ENCODE peak calls at places on chromosome 12, in eight cellular contexts. A is right lobe of liver; M is testis; Y is adipocyte; H is effector memory CD4-positive, alpha-beta T cell; W is AG04450; X is tibial artery; J is iPS DF 6.9. I is an unnamed sample.

GRCh38 chr12:6827982-6828670 is at the start of gene P3H3:
- DNase-seq in A (no peak), M (peak; percentile 43), Y (peak; percentile 73), H (no peak), W (no peak), X (no peak), J (no peak), I (no peak)

GRCh38 chr12:104183443-104183842 is 32.1 kb upstream of the TXNRD1 start:
- DNase-seq in A (no peak), M (no peak), Y (no peak), H (no peak), W (no peak), X (no peak), J (no peak), I (no peak)

GRCh38 chr12:55996715-55997534 is at the start of gene SUOX:
- DNase-seq in A (peak; percentile 99), M (peak; percentile 98), Y (peak; percentile 98), H (no peak), W (peak; percentile 94), X (peak; percentile 99), J (peak; percentile 91), I (peak; percentile 66)

GRCh38 chr12:112936264-112936663 is 2.0 kb upstream of the OAS3 start:
- DNase-seq in A (no peak), M (no peak), Y (no peak), H (no peak), W (no peak), X (no peak), J (no peak), I (peak; percentile 92)

GRCh38 chr12:47348206-47348605 is 268.4 kb upstream of the AMIGO2 start:
- DNase-seq in A (no peak), M (no peak), Y (no peak), H (no peak), W (no peak), X (no peak), J (no peak), I (no peak)

GRCh38 chr12:127760357-127760756 is 506.6 kb upstream of the TMEM132C start:
- DNase-seq in A (no peak), M (no peak), Y (no peak), H (no peak), W (no peak), X (no peak), J (no peak), I (no peak)

GRCh38 chr12:112574896-112575558 is 156.3 kb downstream of the PTPN11 start:
- DNase-seq in A (no peak), M (no peak), Y (no peak), H (no peak), W (no peak), X (no peak), J (no peak), I (no peak)

GRCh38 chr12:124811633-124812032 is 52.0 kb downstream of the SCARB1 start:
- DNase-seq in A (no peak), M (no peak), Y (no peak), H (no peak), W (no peak), X (no peak), J (no peak), I (no peak)

GRCh38 chr12:121751034-121751433 is 38.5 kb downstream of the TMEM120B start:
- DNase-seq in A (no peak), M (no peak), Y (no peak), H (peak; percentile 6), W (no peak), X (no peak), J (no peak), I (no peak)

GRCh38 chr12:121748218-121748570 is 35.6 kb downstream of the TMEM120B start:
- DNase-seq in A (no peak), M (no peak), Y (no peak), H (no peak), W (no peak), X (no peak), J (no peak), I (no peak)

GRCh38 chr12:121750507-121750955 is 38.0 kb downstream of the TMEM120B start:
- DNase-seq in A (no peak), M (no peak), Y (no peak), H (peak; percentile 2), W (no peak), X (no peak), J (no peak), I (no peak)

GRCh38 chr12:121749267-121749666 is 36.7 kb downstream of the TMEM120B start:
- DNase-seq in A (no peak), M (no peak), Y (no peak), H (no peak), W (no peak), X (no peak), J (no peak), I (no peak)

DNA sequence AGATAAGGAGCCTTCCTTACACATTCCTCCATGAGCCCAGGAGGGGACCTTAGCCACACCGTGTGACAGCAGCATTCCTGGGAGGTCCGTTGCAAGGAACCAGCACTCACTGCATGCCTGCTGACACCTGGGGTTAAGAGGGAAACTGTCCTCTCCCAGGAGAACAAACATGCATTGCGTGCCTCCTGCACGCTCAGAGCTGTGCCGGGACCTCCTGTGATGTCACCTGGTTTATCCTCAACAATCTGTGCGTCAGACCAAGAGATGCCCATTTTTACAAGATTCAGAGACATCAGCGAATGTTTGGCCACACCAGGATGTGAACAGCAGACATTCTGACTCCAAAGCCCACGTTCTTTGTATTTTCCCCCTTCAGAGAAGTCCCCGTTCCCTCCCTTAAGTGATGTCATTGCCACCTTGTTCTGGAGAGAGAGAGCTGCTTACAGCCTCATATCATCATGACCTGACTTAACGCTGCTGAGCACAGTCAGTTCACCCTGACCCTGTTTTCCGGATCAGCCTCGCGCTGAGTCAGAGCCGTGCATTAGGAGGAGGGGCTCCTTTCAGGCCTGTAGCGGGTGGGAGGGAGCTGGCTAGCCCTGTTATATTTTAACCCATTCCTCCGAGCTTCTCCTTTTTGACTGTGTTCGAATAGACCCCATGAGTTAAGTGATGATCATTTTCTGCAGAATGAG is 36.2 kb downstream of the TMEM120B start:
- DNase-seq in A (no peak), M (peak; percentile 37), Y (peak; percentile 65), H (no peak), W (peak; percentile 71), X (no peak), J (no peak), I (no peak)
- H3K4me3 ChIP-seq in A (no peak overlapping the region), M (no peak overlapping the region), Y (no peak overlapping the region), H (no peak overlapping the region), W (no peak overlapping the region), X (no peak overlapping the region), J (no peak overlapping the region), I (no peak overlapping the region)

DNA sequence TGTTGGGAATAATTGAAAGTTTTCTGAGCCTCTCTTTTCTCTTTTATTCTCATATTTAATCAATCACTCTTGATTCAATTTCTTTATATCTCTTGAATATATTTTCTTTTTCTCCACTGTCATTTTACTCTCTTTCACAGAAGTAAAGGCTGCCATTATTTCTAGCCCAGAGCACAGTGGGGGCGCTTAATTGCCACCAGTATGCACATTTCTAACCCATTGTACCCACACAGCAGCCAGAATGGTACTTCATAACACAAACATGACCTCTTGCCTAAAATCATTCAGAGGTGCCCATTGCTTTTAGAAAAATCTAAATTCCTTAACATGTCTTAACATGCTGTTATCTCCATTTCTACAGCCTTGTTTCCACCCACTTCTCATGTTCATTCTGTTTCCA is 190.2 kb upstream of the LMO3 start:
- DNase-seq in A (no peak), M (no peak), Y (no peak), H (no peak), W (no peak), X (no peak), J (no peak), I (no peak)
- H3K9me3 ChIP-seq in A (no peaks in the 10 kb centered on the region), M (no peaks in the 10 kb centered on the region), Y (no peaks in the 10 kb centered on the region), H (no peaks in the 10 kb centered on the region), W (no peaks in the 10 kb centered on the region), X (no peaks in the 10 kb centered on the region), J (no peaks in the 10 kb centered on the region), I (no peaks in the 10 kb centered on the region)

DNA sequence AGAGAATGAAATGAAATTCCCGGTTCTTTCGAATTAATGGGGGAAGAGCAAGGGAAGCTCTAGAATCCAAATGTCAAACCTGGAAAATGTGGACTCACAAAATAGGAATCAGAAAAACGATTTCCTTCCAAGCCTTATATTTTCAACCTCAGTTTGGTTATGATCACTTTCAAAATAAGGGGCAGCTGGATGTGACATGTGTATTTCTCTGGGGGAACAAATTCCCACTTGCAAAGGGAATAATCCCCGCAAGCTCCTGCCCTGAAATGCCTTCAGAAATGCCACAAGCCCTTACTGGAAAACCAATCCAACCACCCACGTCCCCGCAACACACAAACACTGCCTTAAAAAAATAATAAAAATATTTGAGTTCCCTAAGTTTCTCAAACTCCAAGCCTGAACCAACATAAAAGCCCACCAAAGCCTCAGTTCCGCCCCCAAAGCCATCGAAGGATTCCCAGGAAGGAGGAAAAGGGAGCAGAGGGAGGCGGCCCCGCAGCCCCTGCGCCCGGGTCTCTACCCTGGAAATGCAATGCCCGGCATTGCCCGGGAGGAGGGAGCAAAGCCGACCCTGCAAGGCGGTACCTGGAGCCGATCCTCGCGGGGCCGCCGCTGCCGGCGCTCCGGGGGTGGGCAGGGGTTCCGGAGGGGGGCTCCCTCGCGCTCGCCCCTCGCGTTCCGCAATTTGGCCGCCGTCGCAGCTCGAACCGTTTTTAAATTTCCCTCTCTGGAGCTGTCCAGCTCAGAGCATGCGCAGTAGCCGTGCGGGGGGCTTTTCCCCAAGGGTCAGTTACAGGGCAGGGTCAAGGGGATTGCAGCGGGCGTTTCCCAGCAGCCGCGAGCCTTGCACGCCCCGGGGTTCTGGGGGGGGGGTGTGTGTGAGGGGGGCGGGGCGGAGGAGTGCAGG is at the start of gene FOXN4:
- DNase-seq in A (no peak), M (peak; percentile 40), Y (peak; percentile 4), H (no peak), W (no peak), X (no peak), J (no peak), I (no peak)
- H3K4me3 ChIP-seq in A (peak within 1 kb of the TSS; percentile 16), M (peak within 1 kb of the TSS; percentile 50), Y (peak within 1 kb of the TSS; percentile 67), H (peak within 1 kb of the TSS; percentile 45), W (no peak within 1 kb of the TSS), X (peak within 1 kb of the TSS; percentile 52), J (peak within 1 kb of the TSS; percentile 52), I (peak within 1 kb of the TSS; percentile 35)

GRCh38 chr12:90399317-90399716 is 555.7 kb downstream of the CCER1 start:
- DNase-seq in A (no peak), M (no peak), Y (no peak), H (no peak), W (no peak), X (no peak), J (no peak), I (no peak)

GRCh38 chr12:90393654-90394053 is 561.3 kb downstream of the CCER1 start:
- DNase-seq in A (no peak), M (no peak), Y (peak; percentile 3), H (no peak), W (no peak), X (no peak), J (no peak), I (no peak)

GRCh38 chr12:90396556-90396955 is 558.4 kb downstream of the CCER1 start:
- DNase-seq in A (no peak), M (no peak), Y (no peak), H (no peak), W (no peak), X (no peak), J (no peak), I (no peak)

GRCh38 chr12:90401185-90401584 is 553.8 kb downstream of the CCER1 start:
- DNase-seq in A (no peak), M (no peak), Y (no peak), H (no peak), W (no peak), X (no peak), J (no peak), I (no peak)

DNA sequence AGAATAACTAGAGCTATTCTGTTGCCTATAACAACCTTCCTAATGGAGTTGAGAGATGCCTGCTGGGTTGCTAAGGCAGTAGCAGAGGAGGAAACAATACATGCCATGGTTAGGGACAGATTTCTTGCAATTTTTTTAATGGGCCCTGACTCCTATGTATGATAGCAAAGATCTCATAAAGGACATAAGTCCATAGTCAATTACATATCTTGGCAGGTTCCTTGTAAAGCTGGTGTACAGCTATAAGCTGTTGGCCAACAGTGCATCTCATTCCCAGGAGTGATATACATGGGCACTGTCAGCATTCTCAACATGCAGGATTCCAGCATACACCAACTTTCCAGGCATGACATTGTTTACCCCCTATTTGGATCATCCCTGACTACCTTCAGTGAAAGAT is 556.5 kb downstream of the CCER1 start:
- DNase-seq in A (no peak), M (no peak), Y (no peak), H (no peak), W (no peak), X (no peak), J (no peak), I (no peak)
- H3K9me3 ChIP-seq in A (no peaks in the 10 kb centered on the region), M (no peaks in the 10 kb centered on the region), Y (peaks cover 18% of the 10 kb centered on the region), H (peaks cover 4% of the 10 kb centered on the region), W (no peaks in the 10 kb centered on the region), X (peaks cover 5% of the 10 kb centered on the region), J (no peaks in the 10 kb centered on the region), I (no peaks in the 10 kb centered on the region)